ENCODE peak calls at places on chromosomes 11 and 22, in ten cellular contexts. S is mucosa of descending colon, A is left ventricle myocardium inferior, V is right lobe of liver, Z is ovary, E is stomach, X is HAP-1, L is heart left ventricle, D is psoas muscle, J is thoracic aorta. P is an unnamed sample.
A peak's percentile ranks its signal among the peaks of the same experiment; 100 is the strongest.

GRCh38 chr11:95697614-95698408 is 91.8 kb downstream of the FAM76B start:
- DNase-seq in S (no peak), A (no peak), V (no peak), Z (peak; percentile 39), E (no peak), X (no peak), L (no peak), D (no peak), J (no peak), P (peak; percentile 45)

GRCh38 chr11:35357893-35358292 is 61.5 kb downstream of the SLC1A2 start:
- DNase-seq in S (no peak), A (no peak), V (no peak), Z (no peak), E (no peak), X (no peak), L (no peak), D (no peak), J (no peak), P (no peak)

GRCh38 chr11:104091281-104092071 is 55.0 kb downstream of the DDI1 start:
- DNase-seq in S (no peak), A (no peak), V (no peak), Z (no peak), E (no peak), X (no peak), L (no peak), D (no peak), J (no peak), P (no peak)

GRCh38 chr11:37984991-37985390 is 1387.0 kb upstream of the RAG2 start:
- DNase-seq in S (no peak), A (no peak), V (no peak), Z (no peak), E (no peak), X (no peak), L (no peak), D (no peak), J (no peak), P (no peak)

GRCh38 chr11:128941573-128942271 is 949 bp downstream of the TP53AIP1 start:
- DNase-seq in S (no peak), A (no peak), V (no peak), Z (no peak), E (no peak), X (no peak), L (no peak), D (no peak), J (no peak), P (no peak)

GRCh38 chr11:35131094-35131493 is 7.9 kb upstream of the CD44 start:
- DNase-seq in S (no peak), A (no peak), V (no peak), Z (no peak), E (no peak), X (no peak), L (no peak), D (no peak), J (no peak), P (no peak)

GRCh38 chr11:77819921-77820564 is 479 bp downstream of the RSF1 start:
- DNase-seq in S (peak; percentile 58), A (peak; percentile 38), V (peak; percentile 70), Z (peak; percentile 63), E (peak; percentile 31), X (peak; percentile 69), L (peak; percentile 48), D (peak; percentile 41), J (no peak), P (peak; percentile 39)

GRCh38 chr22:28116261-28116673 is 197.2 kb upstream of the PITPNB start:
- DNase-seq in S (no peak), A (peak; percentile 25), V (no peak), Z (peak; percentile 42), E (no peak), X (no peak), L (peak; percentile 27), D (peak; percentile 68), J (peak; percentile 25), P (peak; percentile 90)

GRCh38 chr11:7639643-7640025 is 33.7 kb downstream of the CYB5R2 start:
- DNase-seq in S (peak; percentile 94), A (no peak), V (no peak), Z (no peak), E (peak; percentile 83), X (no peak), L (no peak), D (no peak), J (no peak), P (no peak)

GRCh38 chr11:48043111-48043997 is 63.0 kb downstream of the PTPRJ start:
- DNase-seq in S (no peak), A (no peak), V (no peak), Z (no peak), E (no peak), X (no peak), L (no peak), D (no peak), J (no peak), P (no peak)

GRCh38 chr11:10680956-10681487 is 12.5 kb downstream of the IRAG1 start:
- DNase-seq in S (no peak), A (no peak), V (no peak), Z (no peak), E (no peak), X (no peak), L (no peak), D (no peak), J (no peak), P (no peak)

GRCh38 chr11:3378426-3379423 is at the start of gene ZNF195:
- DNase-seq in S (peak; percentile 100), A (peak; percentile 99), V (peak; percentile 98), Z (peak; percentile 97), E (peak; percentile 99), X (peak; percentile 98), L (peak; percentile 98), D (peak; percentile 99), J (peak; percentile 99), P (peak; percentile 92)

GRCh38 chr11:3370268-3370870 is 8.6 kb downstream of the ZNF195 start:
- DNase-seq in S (no peak), A (no peak), V (no peak), Z (no peak), E (no peak), X (no peak), L (no peak), D (no peak), J (no peak), P (no peak)

GRCh38 chr11:3380706-3381570 is 2.0 kb upstream of the ZNF195 start:
- DNase-seq in S (peak; percentile 18), A (no peak), V (no peak), Z (peak; percentile 51), E (no peak), X (no peak), L (no peak), D (no peak), J (no peak), P (peak; percentile 79)

DNA sequence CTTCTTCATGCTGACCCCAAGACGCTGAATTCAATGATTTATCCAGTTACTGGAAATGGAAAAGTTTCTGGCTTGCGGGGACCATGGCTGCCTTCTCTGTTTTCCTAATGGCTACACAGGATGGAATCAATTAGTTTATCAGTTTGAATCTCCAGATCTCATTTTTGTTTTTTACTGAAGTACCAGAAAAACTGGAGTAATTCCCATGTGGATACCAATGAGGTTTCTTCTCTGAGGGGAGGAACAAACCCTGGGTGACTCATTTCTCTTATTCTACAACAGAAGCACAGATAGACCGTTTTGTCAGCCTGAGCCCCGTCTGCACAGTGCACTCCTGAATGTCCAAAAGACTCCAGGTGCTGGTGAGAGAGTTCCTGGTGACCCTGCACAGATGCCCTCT is 3.4 kb downstream of the ZNF195 start:
- DNase-seq in S (no peak), A (no peak), V (no peak), Z (no peak), E (no peak), X (no peak), L (no peak), D (no peak), J (no peak), P (no peak)
- H3K9me3 ChIP-seq in S (no peaks in the 10 kb centered on the region), A (no peaks in the 10 kb centered on the region), V (no peaks in the 10 kb centered on the region), Z (no peaks in the 10 kb centered on the region), E (no peaks in the 10 kb centered on the region), X (peaks cover 11% of the 10 kb centered on the region), L (no peaks in the 10 kb centered on the region), D (no peaks in the 10 kb centered on the region), J (no peaks in the 10 kb centered on the region), P (no peaks in the 10 kb centered on the region)

DNA sequence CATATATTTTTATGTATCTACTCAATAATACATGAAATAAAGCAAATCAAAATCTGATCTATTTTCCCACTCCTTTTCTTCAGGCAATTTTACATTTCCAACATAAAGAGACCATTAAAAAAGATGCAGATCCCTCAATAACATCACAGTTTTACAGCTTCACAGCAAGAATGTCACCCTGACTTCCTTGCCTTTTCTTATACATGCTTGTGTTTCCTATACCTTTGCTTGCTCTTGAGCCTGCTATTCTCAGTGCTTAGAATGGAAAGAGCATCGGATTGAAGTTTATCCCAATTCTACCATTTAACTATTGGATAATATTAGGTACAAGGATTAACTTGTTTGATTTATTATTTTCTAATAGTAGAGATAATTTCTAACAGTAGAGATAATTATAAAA is 176.7 kb downstream of the CNTN5 start:
- DNase-seq in S (no peak), A (no peak), V (no peak), Z (no peak), E (no peak), X (no peak), L (no peak), D (no peak), J (no peak), P (no peak)
- H3K9me3 ChIP-seq in S (no peaks in the 10 kb centered on the region), A (no peaks in the 10 kb centered on the region), V (no peaks in the 10 kb centered on the region), Z (no peaks in the 10 kb centered on the region), E (no peaks in the 10 kb centered on the region), X (no peaks in the 10 kb centered on the region), L (no peaks in the 10 kb centered on the region), D (no peaks in the 10 kb centered on the region), J (no peaks in the 10 kb centered on the region), P (no peaks in the 10 kb centered on the region)

GRCh38 chr11:70829160-70829899 is 423.0 kb downstream of the SHANK2 start:
- DNase-seq in S (no peak), A (no peak), V (no peak), Z (no peak), E (no peak), X (no peak), L (no peak), D (no peak), J (no peak), P (no peak)
- H3K9me3 ChIP-seq in S (no peaks in the 10 kb centered on the region), A (no peaks in the 10 kb centered on the region), V (no peaks in the 10 kb centered on the region), Z (no peaks in the 10 kb centered on the region), E (no peaks in the 10 kb centered on the region), X (no peaks in the 10 kb centered on the region), L (no peaks in the 10 kb centered on the region), D (no peaks in the 10 kb centered on the region), J (no peaks in the 10 kb centered on the region), P (no peaks in the 10 kb centered on the region)

GRCh38 chr22:48602805-48603518 is 1224.7 kb downstream of the BRD1 start:
- DNase-seq in S (no peak), A (no peak), V (no peak), Z (no peak), E (no peak), X (no peak), L (no peak), D (no peak), J (no peak), P (no peak)
- H3K9me3 ChIP-seq in S (peaks cover 4% of the 10 kb centered on the region), A (peaks cover 10% of the 10 kb centered on the region), V (no peaks in the 10 kb centered on the region), Z (no peaks in the 10 kb centered on the region), E (peaks cover 9% of the 10 kb centered on the region), X (no peaks in the 10 kb centered on the region), L (no peaks in the 10 kb centered on the region), D (peaks cover 4% of the 10 kb centered on the region), J (no peaks in the 10 kb centered on the region), P (no peaks in the 10 kb centered on the region)